ENCODE peak calls at places on chromosomes 5 and 9, in five cellular contexts. G is cardiac fibroblast, Z is BE2C, K is upper lobe of left lung, Q is endothelial cell. V is an unnamed sample.
A peak's percentile ranks its signal among the peaks of the same experiment; 100 is the strongest.

GRCh38 chr9:108687360-108687981 is 168.3 kb downstream of the ACTL7B start:
- DNase-seq in G (peak; percentile 59), Z (no peak), K (no peak), Q (no peak), V (no peak)

GRCh38 chr9:79567671-79568098 is 4.1 kb upstream of the TLE4 start:
- DNase-seq in G (no peak), Z (no peak), K (no peak), Q (no peak), V (no peak)

GRCh38 chr5:98416541-98416940 is 356.9 kb upstream of the RGMB start:
- DNase-seq in G (peak; percentile 65), Z (no peak), K (no peak), Q (no peak), V (no peak)

GRCh38 chr9:76560481-76560891 is 101.5 kb downstream of the GCNT1 start:
- DNase-seq in G (peak; percentile 55), Z (no peak), K (no peak), Q (no peak), V (no peak)

GRCh38 chr5:149938272-149938671 is 6.3 kb downstream of the PDE6A start:
- DNase-seq in G (peak; percentile 89), Z (peak; percentile 28), K (peak; percentile 65), Q (no peak), V (no peak)

GRCh38 chr5:109907751-109908150 is 218.0 kb downstream of the MAN2A1 start:
- DNase-seq in G (peak; percentile 50), Z (no peak), K (no peak), Q (no peak), V (no peak)

GRCh38 chr5:119319890-119320289 is 35.9 kb upstream of the TNFAIP8 start:
- DNase-seq in G (no peak), Z (no peak), K (no peak), Q (no peak), V (no peak)

GRCh38 chr5:43034591-43034968 is 5.5 kb downstream of the ANXA2R start:
- DNase-seq in G (peak; percentile 55), Z (peak; percentile 16), K (no peak), Q (peak; percentile 41), V (no peak)

GRCh38 chr5:79800979-79801827 is 111.6 kb downstream of the CMYA5 start:
- DNase-seq in G (no peak), Z (no peak), K (no peak), Q (no peak), V (no peak)

GRCh38 chr9:34377402-34377741 is 674 bp upstream of the MYORG start:
- DNase-seq in G (peak; percentile 15), Z (no peak), K (peak; percentile 43), Q (no peak), V (no peak)

DNA sequence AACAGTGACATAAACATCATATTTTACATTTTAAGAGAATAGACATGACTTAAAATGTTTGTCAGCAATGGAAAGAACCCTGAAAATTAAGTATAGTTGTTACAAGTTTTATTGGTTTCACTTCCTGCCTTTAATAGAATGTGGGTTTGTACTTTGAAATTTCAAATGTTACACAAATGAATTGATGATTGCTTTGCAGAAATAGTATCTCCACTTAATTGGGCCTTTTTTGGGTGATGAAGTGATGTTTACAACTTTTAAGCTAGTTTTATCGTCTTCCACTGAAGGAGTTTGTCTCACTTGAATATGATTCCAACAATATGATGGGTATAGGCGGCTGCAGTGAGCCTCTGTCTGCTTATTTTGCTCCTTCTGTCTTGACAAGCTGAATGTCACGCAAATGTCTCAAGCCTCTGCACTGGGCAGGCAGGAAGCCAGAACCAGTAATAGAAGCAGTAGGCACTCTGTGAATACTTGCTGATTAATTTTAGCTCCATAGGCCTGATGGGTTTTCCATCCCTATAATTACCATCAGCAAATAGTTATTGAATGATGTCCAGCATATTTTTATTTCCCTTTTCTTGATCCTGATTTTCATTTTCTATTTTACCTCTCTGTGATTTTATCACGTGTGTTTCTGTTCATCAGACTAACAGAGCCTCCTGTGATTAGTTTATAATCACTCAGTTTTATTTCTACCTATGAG is 10.6 kb upstream of the NR3C1 start:
- DNase-seq in G (peak; percentile 27), Z (no peak), K (no peak), Q (no peak), V (no peak)
- TF ChIP-seq CTCF in G (no peak), Z (no peak), K (no peak), Q (no peak), V (no peak)

GRCh38 chr9:8114826-8115225 is 315.2 kb upstream of the DMAC1 start:
- DNase-seq in G (no peak), Z (no peak), K (no peak), Q (no peak), V (no peak)
- TF ChIP-seq CTCF in G (no peak), Z (no peak), K (no peak), Q (no peak), V (no peak)

GRCh38 chr9:91341258-91341746 is 20.4 kb downstream of the AUH start:
- DNase-seq in G (no peak), Z (no peak), K (no peak), Q (no peak), V (no peak)
- TF ChIP-seq CTCF in G (no peak), Z (no peak), K (no peak), Q (no peak), V (no peak)

GRCh38 chr5:145449794-145450193 is 385.3 kb downstream of the PRELID2 start:
- DNase-seq in G (no peak), Z (no peak), K (no peak), Q (no peak), V (no peak)
- TF ChIP-seq CTCF in G (no peak), Z (no peak), K (no peak), Q (no peak), V (no peak)

DNA sequence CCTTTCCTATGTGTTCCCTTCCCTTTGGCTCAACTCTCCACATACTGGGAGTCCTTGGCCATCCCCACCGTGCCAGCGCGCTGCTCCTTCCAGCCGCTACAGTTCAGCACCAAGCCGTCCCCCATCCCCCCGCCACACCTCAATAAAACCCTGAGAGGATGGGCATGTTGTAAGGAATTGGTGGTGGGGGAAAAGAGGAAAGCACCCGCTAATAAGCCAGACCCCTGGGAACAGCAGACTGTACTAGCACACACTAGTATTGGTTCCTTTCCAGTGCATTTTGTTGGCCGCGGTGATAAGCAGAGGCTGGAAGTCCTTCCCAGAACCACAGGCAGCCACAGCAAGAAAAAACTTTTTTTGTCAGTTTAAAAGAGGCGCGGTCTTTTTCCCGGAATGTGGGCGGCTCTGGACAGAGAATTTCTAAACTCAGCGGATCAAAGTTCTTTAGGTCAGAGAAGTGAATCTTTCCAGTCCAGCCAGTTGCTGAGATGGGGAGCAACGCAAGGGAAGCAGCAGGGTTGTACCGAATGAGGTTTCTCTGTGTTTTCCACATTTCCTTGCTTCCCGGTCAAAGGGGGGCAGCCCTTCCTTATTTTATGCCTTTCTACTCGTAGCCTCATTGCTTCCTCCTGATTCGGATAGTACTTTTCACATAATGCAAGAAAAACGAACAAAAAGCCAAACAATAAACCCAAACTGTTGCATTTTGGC is 2.1 kb downstream of the CHSY3 start:
- DNase-seq in G (peak; percentile 58), Z (no peak), K (no peak), Q (peak; percentile 10), V (no peak)
- TF ChIP-seq CTCF in G (peak; percentile 11), Z (no peak), K (no peak), Q (no peak), V (no peak)

GRCh38 chr5:54438601-54439399 is 16.7 kb upstream of the HSPB3 start:
- DNase-seq in G (no peak), Z (no peak), K (no peak), Q (no peak), V (no peak)

GRCh38 chr5:54445691-54446090 is 9.8 kb upstream of the HSPB3 start:
- DNase-seq in G (no peak), Z (no peak), K (no peak), Q (no peak), V (no peak)

GRCh38 chr5:54442271-54442670 is 13.2 kb upstream of the HSPB3 start:
- DNase-seq in G (no peak), Z (no peak), K (no peak), Q (no peak), V (no peak)

GRCh38 chr5:54443264-54443663 is 12.2 kb upstream of the HSPB3 start:
- DNase-seq in G (peak; percentile 61), Z (peak; percentile 13), K (no peak), Q (peak; percentile 18), V (no peak)

GRCh38 chr5:54440456-54440893 is 15.0 kb upstream of the HSPB3 start:
- DNase-seq in G (no peak), Z (no peak), K (no peak), Q (no peak), V (no peak)
- TF ChIP-seq CTCF in G (no peak), Z (no peak), K (no peak), Q (no peak), V (no peak)

GRCh38 chr9:85987236-85987635 is 46.3 kb downstream of the NAA35 start:
- DNase-seq in G (no peak), Z (no peak), K (no peak), Q (no peak), V (no peak)
- TF ChIP-seq CTCF in G (no peak), Z (no peak), K (no peak), Q (no peak), V (no peak)

DNA sequence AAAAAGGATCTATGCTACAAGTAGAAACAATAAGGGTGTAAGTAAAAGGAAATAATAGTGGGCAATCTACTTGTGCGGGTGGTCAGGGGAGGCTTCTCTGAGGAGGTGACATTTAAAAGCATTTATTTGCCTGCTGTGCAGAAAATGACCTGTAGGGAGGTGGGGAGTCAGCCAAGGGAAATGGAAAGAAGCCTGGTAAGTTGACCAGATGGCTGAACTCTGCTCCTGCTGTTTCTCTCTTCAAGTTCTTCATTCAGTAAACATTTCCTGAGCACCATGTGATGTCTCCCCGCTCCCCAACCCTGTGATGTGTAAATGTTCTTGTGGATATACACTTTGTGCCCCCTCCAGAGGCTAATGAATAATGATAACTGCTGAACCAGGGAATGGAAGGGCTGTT is 9.9 kb upstream of the SPIN1 start:
- DNase-seq in G (peak; percentile 22), Z (no peak), K (no peak), Q (no peak), V (no peak)
- TF ChIP-seq CTCF in G (peak; percentile 24), Z (no peak), K (no peak), Q (peak; percentile 22), V (no peak)

GRCh38 chr5:69364850-69365249 is 4.5 kb downstream of the AK6 start:
- DNase-seq in G (peak; percentile 27), Z (no peak), K (no peak), Q (no peak), V (no peak)

GRCh38 chr5:69369369-69370121 is at the start of the genes AK6, RAD17 and TAF9:
- DNase-seq in G (peak; percentile 94), Z (peak; percentile 95), K (peak; percentile 95), Q (peak; percentile 87), V (peak; percentile 70)

GRCh38 chr5:69368458-69369368 is 607 bp downstream of the AK6 start:
- DNase-seq in G (peak; percentile 13), Z (no peak), K (no peak), Q (peak; percentile 11), V (no peak)

GRCh38 chr5:69364414-69364813 is 4.9 kb downstream of the AK6 start:
- DNase-seq in G (peak; percentile 44), Z (no peak), K (no peak), Q (no peak), V (no peak)

DNA sequence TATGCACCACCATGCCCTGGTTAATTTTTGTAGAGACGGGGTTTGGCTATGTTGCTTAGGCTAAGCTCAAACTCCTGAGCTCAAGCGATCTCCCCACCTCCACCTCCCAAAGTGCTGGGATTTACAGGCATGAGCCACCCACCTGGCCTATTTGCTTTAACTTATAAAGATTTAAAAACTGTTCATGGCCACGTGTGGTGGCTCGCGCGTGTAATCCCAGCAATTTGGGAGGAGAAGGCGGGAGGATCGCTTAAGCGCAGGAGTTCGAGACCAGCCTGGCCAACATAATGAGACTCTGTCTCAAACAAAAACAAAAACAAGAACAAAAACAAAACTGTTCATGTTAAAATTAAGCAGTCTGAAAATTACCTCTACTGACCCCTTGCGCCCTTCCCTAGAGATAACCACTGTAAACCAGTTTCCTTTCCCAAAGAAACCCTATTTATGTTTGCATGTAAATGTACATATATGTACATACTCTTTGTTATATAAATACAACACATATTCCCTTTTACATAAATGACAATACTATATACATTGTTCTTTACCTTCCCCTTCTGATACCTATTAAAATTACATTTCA is 1.5 kb downstream of the AK6 start:
- DNase-seq in G (no peak), Z (no peak), K (no peak), Q (no peak), V (no peak)
- TF ChIP-seq CTCF in G (no peak), Z (peak; percentile 17), K (no peak), Q (no peak), V (no peak)